ENCODE peak calls at places on chromosomes 4 and X, in six cellular contexts. D is K562, M is AG09309, W is astrocyte of the spinal cord, V is astrocyte, X is progenitor cell of endocrine pancreas. B is an unnamed sample.

GRCh38 chr4:107261241-107261874 is 225.2 kb upstream of the DKK2 start:
- DNase-seq in D (no peak), V (peak), X (no peak), M (no peak), W (peak), B (no peak)

GRCh38 chr4:3353747-3354454 is 61.1 kb downstream of the RGS12 start:
- DNase-seq in M (no peak), W (no peak), X (no peak), D (no peak), V (no peak), B (no peak)

GRCh38 chr4:101501421-101501820 is 154.1 kb upstream of the PPP3CA start:
- DNase-seq in D (no peak), W (no peak), X (no peak), V (no peak), M (no peak), B (no peak)

GRCh38 chr4:140720387-140721087 is 35.6 kb downstream of the TBC1D9 start:
- DNase-seq in W (no peak), X (no peak), V (no peak), M (no peak), D (no peak), B (no peak)

GRCh38 chr4:71322425-71322824 is 16.4 kb upstream of the SLC4A4 start:
- DNase-seq in D (no peak), X (no peak), W (no peak), V (peak), M (no peak), B (no peak)

GRCh38 chrX:103211012-103211715 is 3.7 kb upstream of the BEX4 start:
- DNase-seq in M (no peak), V (peak), D (no peak), W (peak), X (no peak), B (peak)

GRCh38 chr4:82044141-82044993 is 329.4 kb downstream of the HNRNPD start:
- DNase-seq in D (peak), X (peak), V (peak), W (peak), M (no peak), B (peak)

GRCh38 chr4:5554376-5554775 is 154.0 kb downstream of the EVC2 start:
- DNase-seq in W (no peak), M (no peak), X (no peak), D (no peak), V (no peak), B (no peak)

GRCh38 chrX:132908891-132909290 is 49.5 kb downstream of the HS6ST2 start:
- DNase-seq in X (no peak), V (no peak), D (no peak), M (no peak), W (no peak), B (no peak)

GRCh38 chrX:107818900-107819521 is 6.7 kb upstream of the MID2 start:
- DNase-seq in D (no peak), V (no peak), M (no peak), W (no peak), X (no peak), B (no peak)

DNA sequence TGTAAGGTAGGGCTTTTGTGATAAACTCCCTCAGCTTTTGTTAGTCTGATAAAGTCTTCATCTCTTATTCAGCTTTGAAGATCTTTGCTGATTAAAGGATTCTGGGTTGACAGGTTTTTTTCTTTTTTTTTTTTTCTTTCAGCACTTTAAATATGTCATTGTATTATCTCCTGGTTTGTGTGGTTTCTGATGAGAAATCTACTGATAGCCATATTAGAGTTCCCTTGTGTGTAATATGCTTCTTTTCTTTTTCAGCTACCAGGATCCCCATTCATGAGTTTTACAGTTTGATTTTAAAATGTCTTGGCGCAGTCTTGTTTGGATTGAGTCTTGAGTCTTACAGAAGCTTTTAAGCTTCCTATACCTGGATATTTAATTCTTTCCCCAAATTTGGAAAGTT is 504.5 kb downstream of the TLL1 start:
- DNase-seq in M (no peak), V (no peak), W (no peak), D (no peak), X (no peak), B (no peak)
- TF ChIP-seq CTCF in M (no peak), V (no peak), W (no peak), D (no peak), X (no peak), B (no peak)

GRCh38 chrX:111445485-111445884 is 33.5 kb upstream of the DCX start:
- DNase-seq in W (peak), M (peak), V (peak), D (peak), X (no peak), B (peak)
- TF ChIP-seq CTCF in W (peak), M (peak), V (peak), D (peak), X (peak), B (peak)

DNA sequence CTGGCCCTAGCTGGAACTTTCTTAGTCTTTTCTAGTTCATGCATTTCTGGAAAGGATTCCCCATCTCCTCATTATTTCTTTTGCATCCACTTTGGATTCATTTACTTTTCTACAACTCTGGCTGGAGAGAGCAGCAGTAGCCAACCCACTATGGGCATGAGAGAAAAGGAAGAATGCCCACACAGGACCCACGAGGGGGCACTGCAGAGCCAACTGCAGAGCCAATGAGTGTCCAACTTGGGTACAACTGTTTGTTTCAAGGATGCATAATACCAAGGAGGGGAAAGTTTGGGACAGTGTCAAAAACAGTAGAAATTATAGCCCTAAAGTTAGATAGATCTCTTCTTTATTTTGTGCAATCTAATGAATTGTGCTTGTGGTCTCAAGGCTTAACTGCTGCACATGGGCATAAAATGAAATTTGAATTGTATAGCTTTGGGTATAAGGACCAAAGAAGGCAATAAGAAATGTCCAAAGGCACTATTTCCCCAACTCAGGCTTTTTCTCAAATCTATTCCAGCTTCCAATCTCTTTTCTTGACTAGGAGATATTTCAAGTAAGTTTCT is 230.6 kb downstream of the NSUN7 start:
- DNase-seq in M (no peak), D (no peak), X (no peak), V (no peak), W (no peak), B (peak)
- TF ChIP-seq CTCF in M (peak), D (peak), X (peak), V (peak), W (peak), B (peak)

DNA sequence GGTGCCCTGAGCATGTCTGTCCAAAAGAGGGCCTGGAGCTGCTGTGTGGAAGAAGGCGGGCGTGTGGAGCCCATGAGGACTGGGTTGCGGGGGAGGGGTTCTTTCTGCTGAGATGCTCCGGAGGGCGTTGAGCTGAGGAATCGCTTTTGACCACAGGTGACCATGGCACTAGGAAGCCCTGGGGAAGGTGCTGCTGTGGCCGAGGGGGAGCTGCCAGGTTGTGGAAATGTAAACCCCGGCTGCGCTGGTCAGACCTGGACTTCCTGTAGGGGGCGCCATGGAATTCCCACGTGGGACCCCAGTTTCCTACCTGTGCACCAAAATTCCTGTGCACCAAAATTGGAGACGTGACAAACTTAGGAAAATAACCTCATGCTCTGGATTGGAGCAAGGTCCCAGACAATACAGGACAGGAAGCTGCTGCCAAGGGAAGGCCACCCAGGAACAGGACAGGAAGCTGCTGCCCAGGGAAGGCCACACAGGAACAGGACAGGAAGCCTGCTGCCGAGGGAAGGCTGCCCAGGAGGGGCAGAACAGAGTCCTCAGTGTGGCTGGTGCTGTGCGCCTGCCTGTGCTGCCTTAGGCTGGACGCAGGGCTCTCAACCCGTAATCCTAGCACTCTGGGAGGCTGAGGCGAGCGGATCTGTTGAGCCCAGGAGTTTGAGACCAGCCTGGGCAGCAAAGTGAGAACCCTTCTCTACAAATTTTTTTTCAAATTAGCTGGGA is 28.4 kb upstream of the UVSSA start:
- DNase-seq in W (no peak), D (peak), V (no peak), M (no peak), X (no peak), B (peak)
- TF ChIP-seq CTCF in W (peak), D (peak), V (peak), M (peak), X (peak), B (peak)

GRCh38 chrX:39150621-39151020 is 349.4 kb downstream of the MID1IP1 start:
- DNase-seq in X (no peak), W (no peak), V (no peak), D (no peak), M (no peak), B (no peak)
- TF ChIP-seq CTCF in X (no peak), W (no peak), V (no peak), D (no peak), M (no peak), B (no peak)

GRCh38 chrX:68727696-68728095 is 80.2 kb downstream of the STARD8 start:
- DNase-seq in W (no peak), M (no peak), V (no peak), D (no peak), X (no peak), B (no peak)

GRCh38 chrX:68731254-68731653 is 83.8 kb downstream of the STARD8 start:
- DNase-seq in M (no peak), X (no peak), D (no peak), V (no peak), W (no peak), B (no peak)

GRCh38 chrX:68735266-68735665 is 87.8 kb downstream of the STARD8 start:
- DNase-seq in M (no peak), W (no peak), D (no peak), X (no peak), V (no peak), B (no peak)

GRCh38 chrX:68728186-68728585 is 80.7 kb downstream of the STARD8 start:
- DNase-seq in V (no peak), X (no peak), D (no peak), W (no peak), M (no peak), B (no peak)

GRCh38 chrX:68732906-68733493 is 85.5 kb downstream of the STARD8 start:
- DNase-seq in X (peak), V (peak), D (peak), W (peak), M (no peak), B (peak)
- TF ChIP-seq CTCF in X (peak), V (peak), D (peak), W (peak), M (peak), B (peak)

GRCh38 chr4:120286813-120287212 is 220.2 kb upstream of the MAD2L1 start:
- DNase-seq in M (no peak), W (no peak), X (no peak), D (no peak), V (no peak), B (no peak)
- TF ChIP-seq CTCF in M (peak), W (no peak), X (peak), D (no peak), V (no peak), B (peak)

GRCh38 chrX:43939187-43939926 is 33.8 kb downstream of the NDP start:
- DNase-seq in V (peak), D (no peak), X (no peak), M (no peak), W (peak), B (no peak)
- TF ChIP-seq CTCF in V (no peak), D (no peak), X (no peak), M (no peak), W (no peak), B (no peak)

B was measured in endothelial cell.